ENCODE peak calls at places on chromosomes 4 and X, in four cellular contexts. G, L, R and H are unnamed samples.

GRCh38 chrX:25204182-25204581 is 188.4 kb upstream of the ARX start:
- DNase-seq in R (no peak), L (no peak), G (no peak), H (no peak)

GRCh38 chrX:16185725-16186136 is 18.4 kb downstream of the MAGEB17 start:
- DNase-seq in G (no peak), R (no peak), L (no peak), H (no peak)

GRCh38 chr4:95585016-95585695 is 36.4 kb upstream of the UNC5C start:
- DNase-seq in G (no peak), L (no peak), R (no peak), H (no peak)

GRCh38 chr4:100582146-100582545 is 64.3 kb upstream of the EMCN start:
- DNase-seq in R (no peak), G (no peak), L (no peak), H (no peak)

GRCh38 chr4:142366821-142367220 is 479.3 kb downstream of the INPP4B start:
- DNase-seq in R (no peak), G (no peak), L (no peak), H (no peak)

GRCh38 chr4:118821590-118822293 is 14.2 kb downstream of the SEC24D start:
- DNase-seq in G (no peak), R (no peak), L (no peak), H (no peak)

GRCh38 chr4:153651041-153651960 is 32.8 kb upstream of the TLR2 start:
- DNase-seq in G (peak; percentile 49), L (peak; percentile 20), R (peak; percentile 59), H (peak; percentile 64)

GRCh38 chr4:54102747-54103146 is 2.8 kb downstream of the GSX2 start:
- DNase-seq in L (no peak), G (no peak), R (no peak), H (no peak)

GRCh38 chr4:22334155-22334554 is 181.7 kb downstream of the ADGRA3 start:
- DNase-seq in L (no peak), G (no peak), R (no peak), H (no peak)

GRCh38 chr4:139808381-139809206 is 143.0 kb downstream of the MGST2 start:
- DNase-seq in G (no peak), L (no peak), R (no peak), H (no peak)

GRCh38 chr4:23097251-23097650 is 404.5 kb downstream of the GBA3 start:
- DNase-seq in L (no peak), G (no peak), R (no peak), H (no peak)

GRCh38 chrX:81354954-81355353 is 153.1 kb downstream of the SH3BGRL start:
- DNase-seq in G (no peak), L (no peak), R (no peak), H (no peak)

GRCh38 chr4:76539979-76540378 is 105.0 kb downstream of the SHROOM3 start:
- DNase-seq in G (no peak), L (no peak), R (no peak), H (no peak)

GRCh38 chr4:75099321-75099720 is 166.4 kb downstream of the PARM1 start:
- DNase-seq in R (no peak), L (peak; percentile 44), G (no peak), H (no peak)

GRCh38 chrX:120559799-120560198 is 963 bp downstream of the CUL4B start:
- DNase-seq in G (no peak), R (no peak), L (no peak), H (no peak)

GRCh38 chr4:39043697-39044363 is 11.6 kb upstream of the TMEM156 start:
- DNase-seq in L (no peak), G (no peak), R (no peak), H (no peak)

GRCh38 chr4:129129143-129129542 is 33.2 kb downstream of the C4orf33 start:
- DNase-seq in R (no peak), L (peak; percentile 61), G (no peak), H (no peak)

GRCh38 chr4:104044369-104044768 is 324.6 kb upstream of the TACR3 start:
- DNase-seq in G (no peak), R (no peak), L (no peak), H (no peak)

GRCh38 chrX:118847676-118848075 is 24.1 kb downstream of the ZCCHC12 start:
- DNase-seq in G (peak; percentile 36), L (no peak), R (peak; percentile 57), H (no peak)

GRCh38 chrX:71859637-71860036 is 51.0 kb upstream of the NHSL2 start:
- DNase-seq in G (peak; percentile 18), R (peak; percentile 51), L (peak; percentile 38), H (peak; percentile 35)

GRCh38 chr4:52045028-52045427 is 6.1 kb upstream of the SPATA18 start:
- DNase-seq in R (no peak), G (no peak), L (no peak), H (no peak)

GRCh38 chr4:53376900-53377299 is 541 bp upstream of the FIP1L1 start:
- DNase-seq in L (no peak), G (no peak), R (no peak), H (no peak)

GRCh38 chrX:130726661-130727060 is 176.3 kb downstream of the ENOX2 start:
- DNase-seq in R (no peak), G (no peak), L (no peak), H (no peak)

GRCh38 chr4:81164126-81164525 is 50.9 kb downstream of the PRKG2 start:
- DNase-seq in R (no peak), L (no peak), G (no peak), H (no peak)

GRCh38 chr4:168540086-168540864 is 43.4 kb downstream of the PALLD start:
- DNase-seq in L (no peak), G (no peak), R (no peak), H (no peak)

GRCh38 chrX:30015440-30015839 is 199.9 kb upstream of the MAGEB2 start:
- DNase-seq in L (no peak), R (no peak), G (no peak), H (no peak)

GRCh38 chrX:97322401-97322800 is 438.7 kb downstream of the RPA4 start:
- DNase-seq in G (no peak), R (no peak), L (no peak), H (no peak)

GRCh38 chrX:19715711-19716638 is 171.4 kb downstream of the SH3KBP1 start:
- DNase-seq in R (no peak), G (no peak), L (no peak), H (no peak)

GRCh38 chrX:150569155-150569477 is 695 bp downstream of the MTM1 start:
- DNase-seq in G (no peak), R (peak; percentile 51), L (peak; percentile 27), H (peak; percentile 11)

GRCh38 chrX:70009049-70009448 is 40.7 kb downstream of the AWAT2 start:
- DNase-seq in G (no peak), L (no peak), R (no peak), H (no peak)

GRCh38 chr4:40606239-40606767 is 23.4 kb downstream of the RBM47 start:
- DNase-seq in R (no peak), G (no peak), L (no peak), H (no peak)

GRCh38 chr4:37685726-37686372 is 327 bp downstream of the RELL1 start:
- DNase-seq in R (peak; percentile 79), G (peak; percentile 22), L (peak; percentile 65), H (peak; percentile 68)

GRCh38 chr4:40729555-40729954 is 20.2 kb upstream of the NSUN7 start:
- DNase-seq in R (no peak), L (no peak), G (no peak), H (no peak)

GRCh38 chr4:99404595-99405287 is 30.4 kb downstream of the ADH7 start:
- DNase-seq in G (no peak), R (no peak), L (no peak), H (no peak)

GRCh38 chrX:18401848-18402213 is 23.6 kb upstream of the CDKL5 start:
- DNase-seq in G (no peak), L (no peak), R (no peak), H (no peak)

GRCh38 chrX:115595049-115595448 is 34.1 kb downstream of the PLS3 start:
- DNase-seq in R (no peak), L (no peak), G (no peak), H (no peak)

GRCh38 chrX:134634691-134635090 is 23.6 kb downstream of the PLAC1 start:
- DNase-seq in R (no peak), G (no peak), L (no peak), H (no peak)

DNA sequence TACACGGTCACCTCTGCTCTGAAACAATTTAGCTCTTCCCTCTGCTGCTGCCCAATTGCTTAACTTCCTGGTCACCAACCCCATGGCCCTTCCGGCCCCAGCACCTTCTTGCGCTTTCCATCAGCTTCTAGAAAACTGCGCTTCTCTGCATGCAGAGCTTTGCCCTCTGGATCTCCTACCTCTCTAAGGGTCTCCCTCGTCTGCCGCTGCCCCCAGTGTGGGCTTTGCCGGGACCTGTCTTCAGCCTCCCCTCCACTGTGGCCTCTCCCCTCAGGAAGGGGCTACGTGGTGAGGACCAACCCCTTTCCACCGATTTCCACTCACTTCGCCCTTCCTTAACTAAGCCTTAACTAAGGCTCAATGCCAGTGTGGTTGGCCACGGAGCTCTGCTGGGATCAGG is 94.6 kb downstream of the DCTD start:
- DNase-seq in G (no peak), R (no peak), L (no peak), H (no peak)
- H3K27me3 ChIP-seq in G (no peaks in the 10 kb centered on the region), R (no peaks in the 10 kb centered on the region), L (no peaks in the 10 kb centered on the region), H (no peaks in the 10 kb centered on the region)

DNA sequence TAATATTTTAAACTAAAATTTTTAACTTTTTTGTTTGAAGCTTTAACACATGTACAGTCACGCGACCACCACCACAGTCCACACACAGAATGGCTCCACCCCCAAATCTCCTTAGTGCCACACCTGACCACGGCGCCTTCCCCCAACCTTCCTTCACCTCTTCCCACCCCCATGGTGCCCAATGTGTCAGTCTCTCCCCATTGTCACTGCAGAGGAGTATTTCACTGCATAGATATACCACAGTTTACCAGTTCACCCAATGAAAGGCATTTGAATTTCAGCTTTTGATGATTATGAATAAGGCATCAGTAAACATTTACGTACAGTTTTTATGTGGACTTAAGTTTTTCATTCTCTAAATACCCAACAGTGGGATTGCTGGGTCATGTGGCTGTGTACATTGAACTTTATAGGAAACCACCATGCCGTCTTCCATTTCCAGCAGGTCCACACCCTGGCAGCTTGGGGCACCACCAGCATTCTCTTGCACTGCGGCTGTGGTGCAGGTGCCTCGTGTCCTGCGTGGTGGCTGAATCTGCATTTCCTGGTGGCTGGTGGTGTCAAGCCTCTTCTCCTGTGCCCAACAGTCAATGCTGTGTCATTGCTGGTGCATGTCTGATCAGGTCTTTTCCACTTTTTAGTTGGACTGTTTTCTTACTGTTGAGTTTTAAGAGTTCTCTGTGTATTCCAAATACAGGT is 49.0 kb downstream of the CPLX1 start:
- DNase-seq in R (no peak), L (no peak), G (no peak), H (no peak)
- H3K4me1 ChIP-seq in R (peaks cover 32% of the 10 kb centered on the region), L (peaks cover 52% of the 10 kb centered on the region), G (peaks cover 18% of the 10 kb centered on the region), H (peaks cover 42% of the 10 kb centered on the region)

GRCh38 chrX:35726176-35726575 is 72.0 kb upstream of the MAGEB16 start:
- DNase-seq in G (no peak), L (peak; percentile 47), R (no peak), H (no peak)
- H3K27me3 ChIP-seq in G (no peaks in the 10 kb centered on the region), L (no peaks in the 10 kb centered on the region), R (no peaks in the 10 kb centered on the region), H (no peaks in the 10 kb centered on the region)

GRCh38 chr4:94574616-94575015 is 122.9 kb downstream of the PDLIM5 start:
- DNase-seq in G (no peak), R (no peak), L (no peak), H (no peak)

GRCh38 chr4:94575652-94576051 is 123.9 kb downstream of the PDLIM5 start:
- DNase-seq in R (no peak), G (no peak), L (no peak), H (no peak)

GRCh38 chr4:94577136-94577535 is 125.4 kb downstream of the PDLIM5 start:
- DNase-seq in L (peak; percentile 50), R (no peak), G (peak; percentile 28), H (no peak)

GRCh38 chr4:94578195-94578594 is 126.5 kb downstream of the PDLIM5 start:
- DNase-seq in G (no peak), L (no peak), R (no peak), H (no peak)

GRCh38 chr4:94576163-94576562 is 124.4 kb downstream of the PDLIM5 start:
- DNase-seq in L (no peak), G (no peak), R (no peak), H (no peak)
- H3K4me1 ChIP-seq in L (peaks cover 9% of the 10 kb centered on the region), G (no peaks in the 10 kb centered on the region), R (no peaks in the 10 kb centered on the region), H (no peaks in the 10 kb centered on the region)